ENCODE peak calls at places on chromosomes 3 and 15, in four cellular contexts. F is K562, V is GM12878, N is HepG2. K is an unnamed sample.

GRCh38 chr3:39671600-39671999 is 137.8 kb upstream of the MYRIP start:
- DNase-seq in F (no peak), V (no peak), N (no peak), K (no peak)

GRCh38 chr3:132445812-132446211 is 28.5 kb downstream of the DNAJC13 start:
- DNase-seq in F (no peak), V (no peak), N (no peak), K (no peak)

GRCh38 chr3:177852001-177852400 is 654.7 kb upstream of the TBL1XR1 start:
- DNase-seq in F (no peak), V (no peak), N (peak; percentile 3), K (no peak)

GRCh38 chr3:81468385-81468784 is 293.1 kb downstream of the GBE1 start:
- DNase-seq in F (no peak), V (no peak), N (no peak), K (no peak)

GRCh38 chr3:65534825-65535224 is 503.9 kb downstream of the MAGI1 start:
- DNase-seq in F (no peak), V (no peak), N (no peak), K (no peak)

GRCh38 chr3:132228923-132229322 is 88.3 kb upstream of the ACP3 start:
- DNase-seq in F (no peak), V (no peak), N (no peak), K (no peak)

GRCh38 chr3:100254168-100254777 is 6.5 kb upstream of the TBC1D23 start:
- DNase-seq in F (peak; percentile 14), V (no peak), N (peak; percentile 68), K (peak; percentile 67)

GRCh38 chr15:78715930-78716329 is 74.9 kb upstream of the CHRNB4 start:
- DNase-seq in F (no peak), V (no peak), N (no peak), K (no peak)

GRCh38 chr3:27146786-27147185 is 222.4 kb downstream of the NEK10 start:
- DNase-seq in F (no peak), V (no peak), N (no peak), K (no peak)

GRCh38 chr15:41125063-41125669 is 9.1 kb upstream of the INO80 start:
- DNase-seq in F (no peak), V (no peak), N (peak; percentile 60), K (no peak)

GRCh38 chr3:152786977-152787681 is 47.8 kb upstream of the P2RY1 start:
- DNase-seq in F (no peak), V (no peak), N (no peak), K (no peak)

GRCh38 chr3:140292154-140292553 is 357.2 kb downstream of the CLSTN2 start:
- DNase-seq in F (no peak), V (no peak), N (no peak), K (no peak)

GRCh38 chr3:69948246-69948862 is 51.2 kb upstream of the SAMMSON start:
- DNase-seq in F (peak; percentile 8), V (no peak), N (peak; percentile 4), K (no peak)

GRCh38 chr3:157444789-157445188 is 8.1 kb downstream of the PTX3 start:
- DNase-seq in F (no peak), V (no peak), N (no peak), K (no peak)

GRCh38 chr3:128498901-128499530 is 6.0 kb upstream of the GATA2 start:
- DNase-seq in F (no peak), V (no peak), N (no peak), K (no peak)

GRCh38 chr3:140572334-140572733 is 105.5 kb upstream of the TRIM42 start:
- DNase-seq in F (no peak), V (no peak), N (no peak), K (no peak)

GRCh38 chr3:113157408-113157980 is 53.9 kb upstream of the BOC start:
- DNase-seq in F (no peak), V (no peak), N (no peak), K (no peak)

GRCh38 chr3:187669675-187670504 is at the start of gene SST:
- DNase-seq in F (no peak), V (no peak), N (peak; percentile 16), K (peak; percentile 90)

GRCh38 chr3:40780341-40780800 is 255.6 kb downstream of the ZNF621 start:
- DNase-seq in F (no peak), V (no peak), N (peak; percentile 46), K (no peak)

GRCh38 chr3:60764870-60765269 is 486.4 kb downstream of the FHIT start:
- DNase-seq in F (no peak), V (no peak), N (no peak), K (no peak)

GRCh38 chr3:111926266-111926676 is 52.6 kb upstream of the ABHD10 start:
- DNase-seq in F (no peak), V (no peak), N (no peak), K (no peak)

GRCh38 chr3:57309769-57310168 is 17.3 kb upstream of the ASB14 start:
- DNase-seq in F (no peak), V (no peak), N (no peak), K (no peak)

GRCh38 chr3:187130346-187131066 is 8.8 kb downstream of the RPL39L start:
- DNase-seq in F (no peak), V (no peak), N (no peak), K (no peak)

GRCh38 chr3:196778755-196779154 is 39.1 kb downstream of the PAK2 start:
- DNase-seq in F (no peak), V (no peak), N (no peak), K (no peak)

GRCh38 chr3:197168606-197169005 is 129.8 kb downstream of the DLG1 start:
- DNase-seq in F (peak; percentile 44), V (no peak), N (no peak), K (no peak)

GRCh38 chr3:150236683-150237082 is 171.4 kb upstream of the TSC22D2 start:
- DNase-seq in F (no peak), V (no peak), N (no peak), K (no peak)

GRCh38 chr3:9169326-9169725 is 80.1 kb downstream of the SRGAP3 start:
- DNase-seq in F (no peak), V (no peak), N (no peak), K (no peak)

DNA sequence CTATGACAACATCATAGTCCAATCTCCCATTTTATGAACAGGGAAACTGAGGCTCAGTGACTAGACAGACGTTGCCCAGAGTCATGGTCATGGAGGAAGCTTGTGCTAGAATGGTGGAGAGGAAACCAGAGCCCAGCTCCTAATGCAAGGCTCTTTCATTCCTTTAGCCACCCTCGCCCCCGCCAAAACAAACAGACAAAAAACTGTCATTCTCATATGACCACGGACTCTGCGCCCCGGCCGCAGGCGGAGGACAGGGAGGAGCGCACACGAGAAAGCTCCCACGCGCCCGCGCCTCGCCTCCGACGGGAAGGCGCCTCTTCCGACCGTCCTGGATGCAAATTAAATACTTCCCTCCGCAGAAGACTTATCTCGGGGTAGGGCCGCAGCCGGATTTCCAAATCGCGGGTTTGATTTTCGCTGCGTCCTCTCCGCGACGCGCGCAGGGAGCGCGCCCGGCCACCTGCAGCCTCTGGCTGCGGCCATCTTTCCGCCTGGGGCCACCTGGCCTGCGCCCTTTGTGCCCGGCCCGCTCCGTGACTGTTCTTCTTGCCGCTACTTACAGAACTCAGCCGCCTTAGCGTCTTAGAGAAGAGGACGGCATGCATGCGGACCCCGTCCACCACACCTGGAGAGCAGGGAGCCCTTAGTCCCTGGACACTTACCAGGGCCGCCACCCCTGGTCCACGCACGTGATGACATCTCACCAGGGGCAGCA is 646 bp upstream of the ATP13A3 start:
- DNase-seq in F (peak; percentile 58), V (no peak), N (no peak), K (peak; percentile 59)
- TF ChIP-seq ETV6 in F (no peak), V (no peak), N (no peak), K (no peak)

GRCh38 chr15:45631831-45632230 is 3.0 kb upstream of the SQOR start:
- DNase-seq in F (no peak), V (no peak), N (no peak), K (no peak)

GRCh38 chr15:45634442-45635190 is at the start of gene SQOR:
- DNase-seq in F (no peak), V (peak; percentile 59), N (peak; percentile 68), K (peak; percentile 65)

GRCh38 chr15:45635763-45636292 is 999 bp downstream of the SQOR start:
- DNase-seq in F (no peak), V (no peak), N (no peak), K (no peak)

GRCh38 chr15:45637552-45638033 is 2.8 kb downstream of the SQOR start:
- DNase-seq in F (no peak), V (peak; percentile 85), N (peak; percentile 80), K (no peak)

GRCh38 chr15:45635191-45635638 is 386 bp downstream of the SQOR start:
- DNase-seq in F (no peak), V (no peak), N (peak; percentile 41), K (peak; percentile 64)
- TF ChIP-seq CBFB in F (no peak), V (no peak), N (no peak), K (no peak)

GRCh38 chr15:100723323-100723801 is 121.0 kb downstream of the ASB7 start:
- DNase-seq in F (no peak), V (no peak), N (no peak), K (no peak)
- TF ChIP-seq USF2 in F (no peak), V (no peak), N (no peak), K (no peak)

GRCh38 chr3:193080821-193081220 is 160.2 kb upstream of the PLAAT1 start:
- DNase-seq in F (no peak), V (no peak), N (no peak), K (no peak)
- TF ChIP-seq ETV6 in F (no peak), V (no peak), N (no peak), K (no peak)

K was measured in WTC11.